ENCODE peak calls at places on chromosomes 2 and 18, in six cellular contexts. Q is DMS153; U is tibial artery; R is activated T-helper 9 cell treated with anti-CD3 and anti-CD28 coated beads, Interleukin-2, amount 50 U/mL, for 16 hours; D is small intestine; Y is OCI-LY7. N is an unnamed sample.
A peak's percentile ranks its signal among the peaks of the same experiment; 100 is the strongest.

GRCh38 chr2:100895402-100895801 is 75.5 kb downstream of the NPAS2 start:
- DNase-seq in U (no peak), Q (peak; percentile 1), Y (no peak), R (no peak), D (peak; percentile 55), N (no peak)

GRCh38 chr2:105777506-105778343 is 33.0 kb downstream of the NCK2 start:
- DNase-seq in Q (no peak), Y (no peak), D (no peak), R (no peak), U (no peak), N (no peak)

GRCh38 chr2:171602352-171602751 is 80.1 kb downstream of the CYBRD1 start:
- DNase-seq in Q (no peak), R (no peak), Y (no peak), U (no peak), D (no peak), N (no peak)

GRCh38 chr2:105781274-105781673 is 36.6 kb downstream of the NCK2 start:
- DNase-seq in Q (no peak), R (no peak), U (no peak), D (no peak), Y (no peak), N (no peak)

GRCh38 chr2:30692829-30693265 is 114.4 kb downstream of the CAPN13 start:
- DNase-seq in Q (no peak), Y (no peak), R (no peak), U (no peak), D (no peak), N (no peak)

GRCh38 chr2:11996618-11997017 is 250.2 kb downstream of the LPIN1 start:
- DNase-seq in Y (no peak), D (no peak), R (no peak), Q (no peak), U (no peak), N (no peak)

GRCh38 chr2:229519655-229520054 is 194.7 kb downstream of the DNER start:
- DNase-seq in U (no peak), R (no peak), D (no peak), Q (no peak), Y (peak; percentile 14), N (no peak)

GRCh38 chr18:56650944-56651770 is at the start of gene WDR7:
- DNase-seq in Q (peak; percentile 97), Y (peak; percentile 91), U (peak; percentile 98), R (peak; percentile 91), D (peak; percentile 99), N (peak; percentile 97)

GRCh38 chr18:54181856-54182612 is 42.4 kb downstream of the MBD2 start:
- DNase-seq in U (no peak), Q (no peak), R (no peak), Y (no peak), D (no peak), N (no peak)

GRCh38 chr2:149002891-149003740 is 35.4 kb upstream of the LYPD6B start:
- DNase-seq in R (no peak), Y (no peak), D (no peak), Q (no peak), U (no peak), N (no peak)

GRCh38 chr2:110662560-110662959 is 15.3 kb downstream of the BUB1 start:
- DNase-seq in Y (no peak), R (no peak), D (no peak), Q (no peak), U (no peak), N (no peak)

GRCh38 chr2:101473581-101473910 is 1.4 kb downstream of the RFX8 start:
- DNase-seq in D (no peak), Q (no peak), R (no peak), U (no peak), Y (no peak), N (no peak)

GRCh38 chr18:74196220-74197119 is 48.1 kb downstream of the TIMM21 start:
- DNase-seq in R (peak; percentile 24), Q (peak; percentile 73), Y (peak; percentile 64), D (peak; percentile 83), U (no peak), N (peak; percentile 16)

GRCh38 chr2:118309201-118310015 is 221.1 kb downstream of the INSIG2 start:
- DNase-seq in D (no peak), R (no peak), U (no peak), Q (no peak), Y (no peak), N (no peak)

GRCh38 chr2:226411727-226412360 is 387.8 kb downstream of the IRS1 start:
- DNase-seq in D (peak; percentile 69), R (no peak), Q (no peak), Y (no peak), U (no peak), N (no peak)

GRCh38 chr2:236569593-236569973 is at the start of gene ACKR3:
- DNase-seq in D (peak; percentile 77), Y (peak; percentile 94), Q (peak; percentile 88), U (peak; percentile 90), R (peak; percentile 41), N (peak; percentile 5)

GRCh38 chr2:15656090-15656489 is 64.4 kb downstream of the DDX1 start:
- DNase-seq in Y (no peak), U (no peak), R (no peak), Q (no peak), D (no peak), N (no peak)

GRCh38 chr2:174779361-174779928 is 15.2 kb upstream of the CHRNA1 start:
- DNase-seq in Q (peak; percentile 94), U (no peak), D (no peak), Y (no peak), R (no peak), N (peak; percentile 67)